ENCODE peak calls at places on chromosomes 11 and 22, in seven cellular contexts. One of them, this sample, is unnamed.

GRCh38 chr11:62015615-62016014 is 48.2 kb upstream of the FTH1 start:
- DNase-seq in lower lobe of right lung: no peak
- DNase-seq in endothelial cell of umbilical vein: no peak
- DNase-seq in cardiac fibroblast: no peak
- DNase-seq in GM20000: no peak
- DNase-seq in fibroblast of mammary gland: no peak
- DNase-seq in epithelial cell of proximal tubule: no peak
- DNase-seq in this sample: no peak

GRCh38 chr22:17143101-17143500 is 16.0 kb downstream of the HDHD5 start:
- DNase-seq in lower lobe of right lung: no peak
- DNase-seq in endothelial cell of umbilical vein: no peak
- DNase-seq in cardiac fibroblast: no peak
- DNase-seq in GM20000: no peak
- DNase-seq in fibroblast of mammary gland: no peak
- DNase-seq in epithelial cell of proximal tubule: no peak
- DNase-seq in this sample: no peak

GRCh38 chr11:133835258-133836075 is 9.8 kb downstream of the SPATA19 start:
- DNase-seq in lower lobe of right lung: no peak
- DNase-seq in endothelial cell of umbilical vein: peak
- DNase-seq in cardiac fibroblast: peak
- DNase-seq in GM20000: peak
- DNase-seq in fibroblast of mammary gland: peak
- DNase-seq in epithelial cell of proximal tubule: peak
- DNase-seq in this sample: no peak

GRCh38 chr11:10930961-10931760 is 73.3 kb upstream of the ZBED5 start:
- DNase-seq in lower lobe of right lung: peak
- DNase-seq in endothelial cell of umbilical vein: peak
- DNase-seq in cardiac fibroblast: peak
- DNase-seq in GM20000: peak
- DNase-seq in fibroblast of mammary gland: peak
- DNase-seq in epithelial cell of proximal tubule: no peak
- DNase-seq in this sample: no peak

GRCh38 chr11:3755151-3755550 is 42.2 kb downstream of the NUP98 start:
- DNase-seq in lower lobe of right lung: no peak
- DNase-seq in endothelial cell of umbilical vein: no peak
- DNase-seq in cardiac fibroblast: no peak
- DNase-seq in GM20000: no peak
- DNase-seq in fibroblast of mammary gland: no peak
- DNase-seq in epithelial cell of proximal tubule: no peak
- DNase-seq in this sample: no peak

GRCh38 chr22:49983148-49984042 is 22.8 kb downstream of the PIM3 start:
- DNase-seq in lower lobe of right lung: peak
- DNase-seq in endothelial cell of umbilical vein: no peak
- DNase-seq in cardiac fibroblast: no peak
- DNase-seq in GM20000: peak
- DNase-seq in fibroblast of mammary gland: no peak
- DNase-seq in epithelial cell of proximal tubule: no peak
- DNase-seq in this sample: no peak

GRCh38 chr11:3867209-3868071 is 12.0 kb downstream of the STIM1 start:
- DNase-seq in lower lobe of right lung: no peak
- DNase-seq in endothelial cell of umbilical vein: peak
- DNase-seq in cardiac fibroblast: peak
- DNase-seq in GM20000: no peak
- DNase-seq in fibroblast of mammary gland: peak
- DNase-seq in epithelial cell of proximal tubule: no peak
- DNase-seq in this sample: no peak

GRCh38 chr11:92804388-92804787 is 165.1 kb upstream of the MTNR1B start:
- DNase-seq in lower lobe of right lung: no peak
- DNase-seq in endothelial cell of umbilical vein: no peak
- DNase-seq in cardiac fibroblast: no peak
- DNase-seq in GM20000: no peak
- DNase-seq in fibroblast of mammary gland: no peak
- DNase-seq in epithelial cell of proximal tubule: no peak
- DNase-seq in this sample: no peak

GRCh38 chr11:97610000-97610399 is 1220.2 kb downstream of the JRKL start:
- DNase-seq in lower lobe of right lung: no peak
- DNase-seq in endothelial cell of umbilical vein: no peak
- DNase-seq in cardiac fibroblast: peak
- DNase-seq in GM20000: no peak
- DNase-seq in fibroblast of mammary gland: no peak
- DNase-seq in epithelial cell of proximal tubule: no peak
- DNase-seq in this sample: no peak

GRCh38 chr11:118201966-118202365 is 22.8 kb downstream of the JAML start:
- DNase-seq in lower lobe of right lung: no peak
- DNase-seq in endothelial cell of umbilical vein: no peak
- DNase-seq in cardiac fibroblast: no peak
- DNase-seq in GM20000: no peak
- DNase-seq in fibroblast of mammary gland: no peak
- DNase-seq in epithelial cell of proximal tubule: no peak
- DNase-seq in this sample: no peak

GRCh38 chr11:68841718-68842426 is at the start of gene CPT1A:
- DNase-seq in lower lobe of right lung: peak
- DNase-seq in endothelial cell of umbilical vein: peak
- DNase-seq in cardiac fibroblast: peak
- DNase-seq in GM20000: peak
- DNase-seq in fibroblast of mammary gland: peak
- DNase-seq in epithelial cell of proximal tubule: no peak
- DNase-seq in this sample: peak

GRCh38 chr11:6216501-6216900 is 11.1 kb downstream of the C11orf42 start:
- DNase-seq in lower lobe of right lung: no peak
- DNase-seq in endothelial cell of umbilical vein: no peak
- DNase-seq in cardiac fibroblast: no peak
- DNase-seq in GM20000: no peak
- DNase-seq in fibroblast of mammary gland: no peak
- DNase-seq in epithelial cell of proximal tubule: no peak
- DNase-seq in this sample: no peak

GRCh38 chr11:43944761-43945311 is 2.4 kb downstream of the C11orf96 start:
- DNase-seq in lower lobe of right lung: peak
- DNase-seq in endothelial cell of umbilical vein: peak
- DNase-seq in cardiac fibroblast: peak
- DNase-seq in GM20000: peak
- DNase-seq in fibroblast of mammary gland: no peak
- DNase-seq in epithelial cell of proximal tubule: no peak
- DNase-seq in this sample: peak

GRCh38 chr11:43943931-43944751 is 1.7 kb downstream of the C11orf96 start:
- DNase-seq in lower lobe of right lung: peak
- DNase-seq in endothelial cell of umbilical vein: peak
- DNase-seq in cardiac fibroblast: peak
- DNase-seq in GM20000: no peak
- DNase-seq in fibroblast of mammary gland: no peak
- DNase-seq in epithelial cell of proximal tubule: no peak
- DNase-seq in this sample: no peak

GRCh38 chr11:43947815-43948214 is 5.4 kb downstream of the C11orf96 start:
- DNase-seq in lower lobe of right lung: no peak
- DNase-seq in endothelial cell of umbilical vein: no peak
- DNase-seq in cardiac fibroblast: no peak
- DNase-seq in GM20000: no peak
- DNase-seq in fibroblast of mammary gland: no peak
- DNase-seq in epithelial cell of proximal tubule: no peak
- DNase-seq in this sample: no peak

GRCh38 chr11:43948341-43949185 is 6.1 kb downstream of the C11orf96 start:
- DNase-seq in lower lobe of right lung: no peak
- DNase-seq in endothelial cell of umbilical vein: no peak
- DNase-seq in cardiac fibroblast: no peak
- DNase-seq in GM20000: no peak
- DNase-seq in fibroblast of mammary gland: no peak
- DNase-seq in epithelial cell of proximal tubule: no peak
- DNase-seq in this sample: no peak

GRCh38 chr11:43947003-43947500 is 4.6 kb downstream of the C11orf96 start:
- DNase-seq in lower lobe of right lung: no peak
- DNase-seq in endothelial cell of umbilical vein: no peak
- DNase-seq in cardiac fibroblast: peak
- DNase-seq in GM20000: no peak
- DNase-seq in fibroblast of mammary gland: peak
- DNase-seq in epithelial cell of proximal tubule: no peak
- DNase-seq in this sample: no peak
- TF ChIP-seq CTCF in lower lobe of right lung: no peak
- TF ChIP-seq CTCF in endothelial cell of umbilical vein: no peak
- TF ChIP-seq CTCF in cardiac fibroblast: peak
- TF ChIP-seq CTCF in GM20000: no peak
- TF ChIP-seq CTCF in fibroblast of mammary gland: peak
- TF ChIP-seq CTCF in epithelial cell of proximal tubule: peak
- TF ChIP-seq CTCF in this sample: peak

DNA sequence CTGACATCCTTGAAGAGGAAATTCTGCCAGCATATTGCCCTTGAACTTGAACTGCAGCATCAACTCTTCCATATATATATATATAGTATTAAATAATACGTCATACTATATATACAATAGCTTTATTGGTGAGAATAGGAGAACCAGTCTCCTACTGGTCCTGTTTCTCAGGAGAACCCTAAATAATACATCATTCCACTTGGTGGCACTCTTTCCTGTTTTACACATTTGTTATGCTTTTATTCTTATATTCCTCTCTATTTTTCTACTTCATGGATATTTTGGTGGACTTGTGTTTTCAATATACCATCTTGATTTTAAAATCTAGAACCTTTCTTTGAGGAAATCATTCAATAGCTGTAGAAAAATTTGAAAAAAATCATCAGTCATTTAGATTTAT is 193.3 kb downstream of the TRPC6 start:
- DNase-seq in lower lobe of right lung: no peak
- DNase-seq in endothelial cell of umbilical vein: no peak
- DNase-seq in cardiac fibroblast: peak
- DNase-seq in GM20000: no peak
- DNase-seq in fibroblast of mammary gland: peak
- DNase-seq in epithelial cell of proximal tubule: no peak
- DNase-seq in this sample: no peak
- TF ChIP-seq CTCF in lower lobe of right lung: no peak
- TF ChIP-seq CTCF in endothelial cell of umbilical vein: no peak
- TF ChIP-seq CTCF in cardiac fibroblast: peak
- TF ChIP-seq CTCF in GM20000: no peak
- TF ChIP-seq CTCF in fibroblast of mammary gland: peak
- TF ChIP-seq CTCF in epithelial cell of proximal tubule: peak
- TF ChIP-seq CTCF in this sample: no peak

GRCh38 chr11:44427432-44427831 is 117.5 kb upstream of the ALX4 start:
- DNase-seq in lower lobe of right lung: no peak
- DNase-seq in endothelial cell of umbilical vein: no peak
- DNase-seq in cardiac fibroblast: no peak
- DNase-seq in GM20000: no peak
- DNase-seq in fibroblast of mammary gland: no peak
- DNase-seq in epithelial cell of proximal tubule: no peak
- DNase-seq in this sample: no peak
- TF ChIP-seq CTCF in lower lobe of right lung: no peak
- TF ChIP-seq CTCF in endothelial cell of umbilical vein: peak
- TF ChIP-seq CTCF in cardiac fibroblast: no peak
- TF ChIP-seq CTCF in GM20000: no peak
- TF ChIP-seq CTCF in fibroblast of mammary gland: peak
- TF ChIP-seq CTCF in epithelial cell of proximal tubule: peak
- TF ChIP-seq CTCF in this sample: peak

GRCh38 chr22:32444068-32444467 is 20.2 kb downstream of the BPIFC start:
- DNase-seq in lower lobe of right lung: no peak
- DNase-seq in endothelial cell of umbilical vein: peak
- DNase-seq in cardiac fibroblast: peak
- DNase-seq in GM20000: peak
- DNase-seq in fibroblast of mammary gland: peak
- DNase-seq in epithelial cell of proximal tubule: peak
- DNase-seq in this sample: no peak
- TF ChIP-seq CTCF in lower lobe of right lung: no peak
- TF ChIP-seq CTCF in endothelial cell of umbilical vein: no peak
- TF ChIP-seq CTCF in cardiac fibroblast: no peak
- TF ChIP-seq CTCF in GM20000: no peak
- TF ChIP-seq CTCF in fibroblast of mammary gland: peak
- TF ChIP-seq CTCF in epithelial cell of proximal tubule: peak
- TF ChIP-seq CTCF in this sample: peak

DNA sequence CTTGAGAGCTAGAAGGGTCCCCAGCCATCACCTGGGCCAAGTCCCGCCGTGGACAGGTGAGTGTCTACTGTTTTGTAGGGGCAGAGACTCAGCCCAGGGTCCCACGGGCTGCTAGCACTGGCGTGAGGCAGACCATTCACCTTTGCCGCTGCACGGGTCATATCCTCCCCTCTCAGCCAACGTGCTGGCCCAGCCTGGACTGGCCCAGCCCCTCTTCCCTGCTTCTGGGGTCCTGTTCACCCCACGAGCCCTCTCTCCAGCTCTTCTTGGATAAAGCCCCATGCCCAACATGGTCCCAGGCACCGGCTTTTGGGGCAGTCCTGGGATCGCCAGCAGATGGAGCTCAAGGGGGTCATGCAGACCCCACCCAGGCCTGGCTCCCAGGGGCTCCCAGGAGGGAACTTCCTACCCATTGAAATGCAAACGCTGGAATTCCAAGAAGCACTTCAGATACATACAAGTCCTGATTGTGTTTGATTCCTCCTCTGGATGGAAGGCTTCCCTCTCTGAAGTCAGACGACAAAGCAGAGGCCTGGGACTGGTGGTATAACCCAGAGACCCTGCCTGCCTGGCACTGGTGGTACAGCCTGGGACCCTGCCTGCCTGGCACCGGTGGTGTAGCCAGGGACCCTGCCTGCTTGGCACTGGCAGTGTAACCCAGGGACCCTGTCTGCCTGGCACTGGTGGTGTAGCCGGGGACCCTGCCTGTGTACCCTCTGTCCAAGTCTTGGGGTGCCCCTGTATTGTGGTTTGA is 8.9 kb upstream of the SEPTIN5 start:
- DNase-seq in lower lobe of right lung: peak
- DNase-seq in endothelial cell of umbilical vein: no peak
- DNase-seq in cardiac fibroblast: no peak
- DNase-seq in GM20000: no peak
- DNase-seq in fibroblast of mammary gland: no peak
- DNase-seq in epithelial cell of proximal tubule: no peak
- DNase-seq in this sample: no peak
- TF ChIP-seq CTCF in lower lobe of right lung: no peak
- TF ChIP-seq CTCF in endothelial cell of umbilical vein: no peak
- TF ChIP-seq CTCF in cardiac fibroblast: no peak
- TF ChIP-seq CTCF in GM20000: no peak
- TF ChIP-seq CTCF in fibroblast of mammary gland: no peak
- TF ChIP-seq CTCF in epithelial cell of proximal tubule: no peak
- TF ChIP-seq CTCF in this sample: no peak

GRCh38 chr11:34360056-34360455 is 2.2 kb upstream of the ABTB2 start:
- DNase-seq in lower lobe of right lung: no peak
- DNase-seq in endothelial cell of umbilical vein: no peak
- DNase-seq in cardiac fibroblast: no peak
- DNase-seq in GM20000: no peak
- DNase-seq in fibroblast of mammary gland: no peak
- DNase-seq in epithelial cell of proximal tubule: no peak
- DNase-seq in this sample: no peak

GRCh38 chr11:34358666-34359547 is 1.1 kb upstream of the ABTB2 start:
- DNase-seq in lower lobe of right lung: peak
- DNase-seq in endothelial cell of umbilical vein: peak
- DNase-seq in cardiac fibroblast: peak
- DNase-seq in GM20000: peak
- DNase-seq in fibroblast of mammary gland: peak
- DNase-seq in epithelial cell of proximal tubule: no peak
- DNase-seq in this sample: no peak

GRCh38 chr11:34357646-34358257 is at the start of gene ABTB2:
- DNase-seq in lower lobe of right lung: peak
- DNase-seq in endothelial cell of umbilical vein: peak
- DNase-seq in cardiac fibroblast: peak
- DNase-seq in GM20000: peak
- DNase-seq in fibroblast of mammary gland: peak
- DNase-seq in epithelial cell of proximal tubule: no peak
- DNase-seq in this sample: peak

GRCh38 chr11:34358258-34358665 is 452 bp upstream of the ABTB2 start:
- DNase-seq in lower lobe of right lung: no peak
- DNase-seq in endothelial cell of umbilical vein: peak
- DNase-seq in cardiac fibroblast: peak
- DNase-seq in GM20000: peak
- DNase-seq in fibroblast of mammary gland: peak
- DNase-seq in epithelial cell of proximal tubule: no peak
- DNase-seq in this sample: no peak

DNA sequence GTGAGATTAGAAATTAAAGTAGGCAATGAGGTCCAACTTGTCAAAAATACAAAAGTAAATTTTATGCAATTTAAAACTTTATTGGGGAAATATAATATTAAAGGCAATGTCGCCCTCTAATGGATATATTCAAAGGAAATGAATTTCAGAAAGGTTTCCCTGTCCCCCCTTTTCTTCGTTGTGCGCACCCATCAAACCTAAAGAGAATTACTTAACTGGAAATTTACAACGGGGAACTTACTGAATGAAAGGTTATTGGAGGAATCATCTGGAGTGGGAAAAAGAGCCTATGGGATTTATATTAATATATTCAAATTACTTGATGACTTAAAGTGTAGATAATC is 1.7 kb upstream of the ABTB2 start:
- DNase-seq in lower lobe of right lung: no peak
- DNase-seq in endothelial cell of umbilical vein: no peak
- DNase-seq in cardiac fibroblast: no peak
- DNase-seq in GM20000: peak
- DNase-seq in fibroblast of mammary gland: no peak
- DNase-seq in epithelial cell of proximal tubule: no peak
- DNase-seq in this sample: no peak
- TF ChIP-seq CTCF in lower lobe of right lung: peak
- TF ChIP-seq CTCF in endothelial cell of umbilical vein: no peak
- TF ChIP-seq CTCF in cardiac fibroblast: no peak
- TF ChIP-seq CTCF in GM20000: no peak
- TF ChIP-seq CTCF in fibroblast of mammary gland: no peak
- TF ChIP-seq CTCF in epithelial cell of proximal tubule: peak
- TF ChIP-seq CTCF in this sample: no peak